ENCODE peak calls at places on chromosomes 6 and 20, in four cellular contexts. E is H1, S is H9, H is mesendoderm. K is an unnamed sample.
A peak's percentile ranks its signal among the peaks of the same experiment; 100 is the strongest.

GRCh38 chr20:62473717-62474584 is 1.8 kb downstream of the GATA5 start:
- DNase-seq in E (peak; percentile 80), S (peak; percentile 59), H (peak; percentile 71), K (no peak)

GRCh38 chr6:3444276-3445088 is 12.4 kb downstream of the SLC22A23 start:
- DNase-seq in E (no peak), S (no peak), H (no peak), K (no peak)

GRCh38 chr20:38441916-38442315 is 6.8 kb upstream of the SNHG17 start:
- DNase-seq in E (no peak), S (no peak), H (no peak), K (no peak)

GRCh38 chr20:63264519-63264918 is 8.1 kb upstream of the ARFGAP1 start:
- DNase-seq in E (no peak), S (no peak), H (no peak), K (no peak)

GRCh38 chr6:6709106-6709505 is 120.6 kb downstream of the LY86 start:
- DNase-seq in E (no peak), S (no peak), H (no peak), K (no peak)

GRCh38 chr20:42739692-42740091 is 450.0 kb downstream of the PTPRT start:
- DNase-seq in E (no peak), S (no peak), H (no peak), K (no peak)

GRCh38 chr6:13268914-13269532 is 59.3 kb downstream of the TBC1D7 start:
- DNase-seq in E (no peak), S (no peak), H (peak; percentile 86), K (peak; percentile 80)

GRCh38 chr20:37007898-37008649 is 56.6 kb upstream of the SAMHD1 start:
- DNase-seq in E (no peak), S (no peak), H (peak; percentile 7), K (peak; percentile 49)

GRCh38 chr6:118844915-118845314 is 49.0 kb upstream of the ASF1A start:
- DNase-seq in E (no peak), S (no peak), H (no peak), K (no peak)

GRCh38 chr20:14214046-14214445 is 123.4 kb downstream of the FLRT3 start:
- DNase-seq in E (no peak), S (no peak), H (no peak), K (no peak)

GRCh38 chr20:41308290-41308691 is 9.2 kb downstream of the ZHX3 start:
- DNase-seq in E (no peak), S (no peak), H (peak; percentile 45), K (peak; percentile 69)

GRCh38 chr6:291148-291696 is 1.1 kb upstream of the DUSP22 start:
- DNase-seq in E (peak; percentile 42), S (no peak), H (peak; percentile 28), K (peak; percentile 100)

GRCh38 chr6:92979281-92979680 is 440.1 kb downstream of the EPHA7 start:
- DNase-seq in E (no peak), S (no peak), H (no peak), K (no peak)

GRCh38 chr20:54668271-54669053 is 193.1 kb downstream of the DOK5 start:
- DNase-seq in E (peak; percentile 77), S (peak; percentile 48), H (peak; percentile 47), K (no peak)

GRCh38 chr20:1434571-1435336 is 31.9 kb downstream of the NSFL1C start:
- DNase-seq in E (no peak), S (no peak), H (peak; percentile 67), K (peak; percentile 56)

GRCh38 chr20:43925215-43925614 is 10.6 kb downstream of the TOX2 start:
- DNase-seq in E (no peak), S (no peak), H (no peak), K (no peak)

GRCh38 chr6:40349092-40349491 is 238.1 kb downstream of the LRFN2 start:
- DNase-seq in E (no peak), S (peak; percentile 27), H (peak; percentile 49), K (no peak)

GRCh38 chr20:64083380-64084208 is 604 bp downstream of the LKAAEAR1 start:
- DNase-seq in E (peak; percentile 87), S (peak; percentile 87), H (peak; percentile 81), K (peak; percentile 71)

GRCh38 chr20:46264391-46265266 is 43.7 kb downstream of the CDH22 start:
- DNase-seq in E (no peak), S (no peak), H (no peak), K (no peak)

GRCh38 chr6:43495409-43495941 is 14.7 kb downstream of the LRRC73 start:
- DNase-seq in E (no peak), S (no peak), H (no peak), K (peak; percentile 94)
- H3K4ac ChIP-seq in E (no peak overlapping the region), S (no peak overlapping the region), H (no peak overlapping the region), K (no peak overlapping the region)

DNA sequence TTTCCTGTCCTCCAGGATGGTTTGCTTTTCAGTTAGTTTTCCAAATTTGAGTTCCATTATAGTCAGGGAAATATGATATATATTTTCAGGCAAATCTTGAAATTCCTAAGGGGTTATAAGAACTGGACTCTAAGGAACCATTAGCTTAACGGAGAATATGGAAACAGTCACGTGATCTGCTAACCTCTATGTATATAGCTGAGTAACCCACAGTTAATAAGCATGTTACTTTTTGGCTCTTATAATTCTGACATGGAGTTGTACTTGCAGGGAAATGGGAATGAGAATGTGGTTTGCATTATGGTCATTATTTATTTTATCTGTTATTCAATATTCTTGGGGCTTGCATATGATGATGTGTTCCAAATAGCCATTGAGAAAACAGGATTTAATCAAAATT is 23.3 kb downstream of the SOBP start:
- DNase-seq in E (no peak), S (no peak), H (no peak), K (no peak)
- H3K79me2 ChIP-seq in E (no peaks in the 10 kb centered on the region), S (no peaks in the 10 kb centered on the region), H (no peaks in the 10 kb centered on the region), K (no peaks in the 10 kb centered on the region)

GRCh38 chr6:44002591-44003344 is 124.5 kb downstream of the MRPL14 start:
- DNase-seq in E (peak; percentile 86), S (peak; percentile 82), H (peak; percentile 95), K (peak; percentile 39)

GRCh38 chr6:44003345-44004061 is 123.7 kb downstream of the MRPL14 start:
- DNase-seq in E (peak; percentile 73), S (peak; percentile 59), H (peak; percentile 81), K (peak; percentile 32)

GRCh38 chr6:44005507-44005903 is 121.7 kb downstream of the MRPL14 start:
- DNase-seq in E (no peak), S (no peak), H (no peak), K (no peak)

GRCh38 chr6:44004625-44005506 is 122.4 kb downstream of the MRPL14 start:
- DNase-seq in E (no peak), S (no peak), H (no peak), K (no peak)

DNA sequence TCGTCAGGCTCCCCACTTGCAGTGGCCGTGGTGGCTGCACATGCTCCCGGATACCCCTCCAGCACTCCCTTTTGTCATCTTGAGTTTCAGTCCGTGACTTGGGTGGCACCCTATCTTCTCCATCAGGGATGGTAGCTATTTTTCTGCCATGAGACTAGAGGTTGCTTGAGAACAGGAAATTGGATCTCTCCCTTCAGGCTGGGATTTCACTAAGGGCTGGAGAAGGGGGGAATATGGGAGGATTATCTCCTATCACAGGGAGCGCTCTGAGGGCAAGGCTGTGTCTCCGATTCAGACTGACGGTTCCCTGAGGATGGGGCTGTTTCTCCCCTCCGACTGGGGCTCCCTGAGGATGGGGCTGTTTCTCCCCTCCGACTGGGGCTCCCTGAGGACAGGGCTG is 123.1 kb downstream of the MRPL14 start:
- DNase-seq in E (no peak), S (no peak), H (peak; percentile 53), K (no peak)
- H3K4ac ChIP-seq in E (no peak overlapping the region), S (no peak overlapping the region), H (no peak overlapping the region), K (no peak overlapping the region)

GRCh38 chr6:57172136-57173055 is at the start of gene BAG2:
- DNase-seq in E (peak; percentile 88), S (peak; percentile 84), H (peak; percentile 96), K (peak; percentile 85)
- H3K79me2 ChIP-seq in E (peaks cover 45% of the 10 kb centered on the region), S (peaks cover 11% of the 10 kb centered on the region), H (peaks cover 14% of the 10 kb centered on the region), K (peaks cover 11% of the 10 kb centered on the region)

DNA sequence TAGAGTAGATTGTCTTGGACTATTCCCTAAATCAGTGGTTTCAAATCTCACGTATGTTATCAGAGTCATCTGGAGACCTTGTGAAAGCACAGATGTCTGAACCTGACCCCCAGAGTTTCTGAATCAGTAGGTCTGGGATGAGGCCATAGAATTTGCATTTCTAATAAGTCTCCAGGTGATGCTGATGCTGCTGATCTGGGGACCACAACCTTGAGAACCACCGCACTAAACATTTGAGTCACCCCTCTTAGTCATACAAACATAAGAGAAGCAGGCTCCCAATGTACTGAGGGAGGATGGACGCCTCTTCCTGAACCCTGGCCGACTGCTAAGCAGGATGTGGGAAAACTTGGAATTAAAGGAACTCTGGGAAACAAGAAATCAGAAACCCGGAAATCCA is 187.8 kb upstream of the PRDM1 start:
- DNase-seq in E (no peak), S (no peak), H (no peak), K (no peak)
- H3K4ac ChIP-seq in E (no peak overlapping the region), S (no peak overlapping the region), H (no peak overlapping the region), K (no peak overlapping the region)

GRCh38 chr6:20211941-20212391 is 303 bp downstream of the MBOAT1 start:
- DNase-seq in E (peak; percentile 86), S (peak; percentile 62), H (peak; percentile 71), K (peak; percentile 20)
- H3K79me2 ChIP-seq in E (peaks cover 19% of the 10 kb centered on the region), S (no peaks in the 10 kb centered on the region), H (peaks cover 2% of the 10 kb centered on the region), K (peaks cover 2% of the 10 kb centered on the region)

DNA sequence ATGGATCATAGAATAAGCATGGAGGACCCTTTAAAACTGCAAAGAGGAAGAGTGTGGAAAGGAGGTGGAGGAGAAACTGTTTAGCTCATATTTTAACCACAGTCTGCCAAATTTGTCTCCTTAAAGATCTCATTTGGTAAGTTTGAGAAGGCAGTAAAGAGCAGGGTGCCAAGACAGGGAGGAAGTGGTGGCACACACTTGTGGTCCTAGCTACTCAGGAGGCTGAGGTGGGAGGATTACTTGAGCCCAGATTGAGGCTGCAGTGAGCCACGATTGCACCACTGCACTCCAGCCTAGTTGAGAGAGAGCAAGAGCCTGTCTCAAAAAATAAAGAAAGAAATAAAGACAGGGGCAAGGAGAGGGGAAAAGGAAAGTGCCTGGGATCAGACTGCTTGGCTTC is 16.8 kb upstream of the DCBLD1 start:
- DNase-seq in E (no peak), S (no peak), H (no peak), K (no peak)
- H3K4ac ChIP-seq in E (no peak overlapping the region), S (no peak overlapping the region), H (no peak overlapping the region), K (no peak overlapping the region)